ENCODE peak calls at places on chromosomes 6 and 20, in seven cellular contexts. J is activated CD4-positive, alpha-beta T cell treated with anti-CD3 and anti-CD28 coated beads, Interleukin-2, amount 50 U/mL, for 4 hours; N is stimulated activated naive CD4-positive, alpha-beta T cell; H is T47D; E is T-helper 22 cell; W is GM10248; I is uterus. U is an unnamed sample.

GRCh38 chr6:134602123-134602522 is 284.2 kb upstream of the SGK1 start:
- DNase-seq in J (no peak), E (no peak), N (no peak), W (no peak), H (no peak), I (no peak), U (no peak)

GRCh38 chr20:51460569-51461265 is 81.8 kb downstream of the NFATC2 start:
- DNase-seq in N (no peak), H (peak), J (no peak), W (peak), I (no peak), E (no peak), U (no peak)

GRCh38 chr20:10626896-10627295 is 46.9 kb downstream of the JAG1 start:
- DNase-seq in E (no peak), J (no peak), I (no peak), N (no peak), W (no peak), H (no peak), U (no peak)

GRCh38 chr6:28211840-28212509 is 13.1 kb upstream of the ZSCAN9 start:
- DNase-seq in I (no peak), E (no peak), H (no peak), N (no peak), J (no peak), W (peak), U (no peak)

GRCh38 chr6:169141706-169142705 is 111.6 kb downstream of the THBS2 start:
- DNase-seq in J (no peak), N (no peak), I (peak), H (no peak), W (no peak), E (no peak), U (no peak)

GRCh38 chr20:50312682-50313187 is 122.1 kb downstream of the CEBPB start:
- DNase-seq in J (no peak), I (peak), N (no peak), W (no peak), H (peak), E (no peak), U (no peak)

GRCh38 chr6:15495375-15495901 is 167.4 kb downstream of the DTNBP1 start:
- DNase-seq in I (no peak), J (no peak), H (no peak), N (no peak), E (no peak), W (no peak), U (no peak)

GRCh38 chr6:42138630-42139619 is 3.5 kb downstream of the C6orf132 start:
- DNase-seq in W (no peak), J (no peak), N (no peak), H (peak), I (no peak), E (no peak), U (no peak)

GRCh38 chr6:75824160-75824559 is 75.1 kb downstream of the MYO6 start:
- DNase-seq in E (no peak), N (no peak), J (no peak), I (no peak), W (no peak), H (no peak), U (no peak)